ENCODE peak calls at places on chromosomes 7 and 10, in five cellular contexts. One of them, this sample, is unnamed.

GRCh38 chr7:159013181-159013690 is 131.4 kb downstream of the VIPR2 start:
- DNase-seq in SK-N-SH: no peak
- DNase-seq in IMR-90: no peak
- DNase-seq in K562: no peak
- DNase-seq in GM12878: no peak
- DNase-seq in this sample: no peak

GRCh38 chr7:44104880-44105771 is 981 bp downstream of the AEBP1 start:
- DNase-seq in SK-N-SH: peak
- DNase-seq in K562: no peak
- DNase-seq in GM12878: no peak
- DNase-seq in IMR-90: peak
- DNase-seq in this sample: no peak

GRCh38 chr10:50286996-50287803 is 35.9 kb upstream of the ASAH2 start:
- DNase-seq in IMR-90: no peak
- DNase-seq in SK-N-SH: no peak
- DNase-seq in GM12878: no peak
- DNase-seq in K562: no peak
- DNase-seq in this sample: no peak

GRCh38 chr10:77648472-77648871 is 10.9 kb upstream of the KCNMA1 start:
- DNase-seq in K562: no peak
- DNase-seq in SK-N-SH: no peak
- DNase-seq in IMR-90: no peak
- DNase-seq in GM12878: no peak
- DNase-seq in this sample: no peak

GRCh38 chr7:117484988-117485655 is 5.3 kb downstream of the CFTR start:
- DNase-seq in SK-N-SH: no peak
- DNase-seq in GM12878: no peak
- DNase-seq in IMR-90: no peak
- DNase-seq in K562: no peak
- DNase-seq in this sample: no peak

GRCh38 chr10:32253821-32254220 is 93.1 kb downstream of the EPC1 start:
- DNase-seq in GM12878: no peak
- DNase-seq in K562: no peak
- DNase-seq in SK-N-SH: no peak
- DNase-seq in IMR-90: no peak
- DNase-seq in this sample: no peak

GRCh38 chr10:111107023-111107422 is 30.2 kb downstream of the ADRA2A start:
- DNase-seq in SK-N-SH: no peak
- DNase-seq in GM12878: no peak
- DNase-seq in IMR-90: no peak
- DNase-seq in K562: peak
- DNase-seq in this sample: no peak

GRCh38 chr7:137975768-137976167 is 26.1 kb downstream of the CREB3L2 start:
- DNase-seq in SK-N-SH: no peak
- DNase-seq in IMR-90: peak
- DNase-seq in GM12878: no peak
- DNase-seq in K562: no peak
- DNase-seq in this sample: no peak

GRCh38 chr7:90597879-90598278 is 1.8 kb downstream of the CDK14 start:
- DNase-seq in IMR-90: no peak
- DNase-seq in SK-N-SH: no peak
- DNase-seq in K562: no peak
- DNase-seq in GM12878: no peak
- DNase-seq in this sample: no peak

GRCh38 chr7:120054376-120055100 is 218.4 kb upstream of the KCND2 start:
- DNase-seq in IMR-90: no peak
- DNase-seq in SK-N-SH: no peak
- DNase-seq in GM12878: no peak
- DNase-seq in K562: no peak
- DNase-seq in this sample: no peak

GRCh38 chr10:114821293-114821914 is at the start of gene FHIP2A:
- DNase-seq in K562: peak
- DNase-seq in IMR-90: peak
- DNase-seq in SK-N-SH: peak
- DNase-seq in GM12878: no peak
- DNase-seq in this sample: peak

GRCh38 chr7:30169585-30169978 is 34.8 kb downstream of the MTURN start:
- DNase-seq in GM12878: no peak
- DNase-seq in SK-N-SH: no peak
- DNase-seq in IMR-90: no peak
- DNase-seq in K562: no peak
- DNase-seq in this sample: no peak

GRCh38 chr10:133039823-133040704 is 47.7 kb upstream of the ADGRA1 start:
- DNase-seq in K562: no peak
- DNase-seq in GM12878: no peak
- DNase-seq in SK-N-SH: peak
- DNase-seq in IMR-90: no peak
- DNase-seq in this sample: no peak

GRCh38 chr10:132445516-132446194 is 48.7 kb downstream of the PWWP2B start:
- DNase-seq in K562: no peak
- DNase-seq in GM12878: no peak
- DNase-seq in SK-N-SH: no peak
- DNase-seq in IMR-90: no peak
- DNase-seq in this sample: no peak

GRCh38 chr10:70797840-70798239 is 12.7 kb upstream of the TBATA start:
- DNase-seq in K562: peak
- DNase-seq in SK-N-SH: no peak
- DNase-seq in IMR-90: no peak
- DNase-seq in GM12878: no peak
- DNase-seq in this sample: no peak

GRCh38 chr7:121020243-121020642 is 31.7 kb downstream of the CPED1 start:
- DNase-seq in GM12878: no peak
- DNase-seq in K562: no peak
- DNase-seq in SK-N-SH: no peak
- DNase-seq in IMR-90: peak
- DNase-seq in this sample: no peak

GRCh38 chr10:71975891-71976725 is 11.9 kb downstream of the CHST3 start:
- DNase-seq in K562: no peak
- DNase-seq in IMR-90: peak
- DNase-seq in GM12878: no peak
- DNase-seq in SK-N-SH: no peak
- DNase-seq in this sample: peak

GRCh38 chr7:148191391-148192076 is 399.0 kb upstream of the C7orf33 start:
- DNase-seq in K562: peak
- DNase-seq in IMR-90: no peak
- DNase-seq in GM12878: no peak
- DNase-seq in SK-N-SH: no peak
- DNase-seq in this sample: no peak

GRCh38 chr10:3784510-3785250 is at the start of gene KLF6:
- DNase-seq in IMR-90: peak
- DNase-seq in K562: no peak
- DNase-seq in SK-N-SH: peak
- DNase-seq in GM12878: no peak
- DNase-seq in this sample: no peak

GRCh38 chr10:20254078-20254477 is 437.8 kb downstream of the PLXDC2 start:
- DNase-seq in GM12878: no peak
- DNase-seq in K562: no peak
- DNase-seq in SK-N-SH: no peak
- DNase-seq in IMR-90: peak
- DNase-seq in this sample: no peak

GRCh38 chr7:103810112-103810744 is 179.2 kb downstream of the RELN start:
- DNase-seq in IMR-90: no peak
- DNase-seq in GM12878: no peak
- DNase-seq in SK-N-SH: peak
- DNase-seq in K562: peak
- DNase-seq in this sample: no peak

GRCh38 chr10:123997486-123998196 is 95.8 kb downstream of the CHST15 start:
- DNase-seq in SK-N-SH: peak
- DNase-seq in IMR-90: peak
- DNase-seq in GM12878: peak
- DNase-seq in K562: no peak
- DNase-seq in this sample: peak

GRCh38 chr10:43692051-43692825 is 43.6 kb upstream of the ZNF32 start:
- DNase-seq in IMR-90: peak
- DNase-seq in SK-N-SH: no peak
- DNase-seq in K562: no peak
- DNase-seq in GM12878: no peak
- DNase-seq in this sample: no peak

GRCh38 chr7:34091330-34091917 is 186.1 kb downstream of the BMPER start:
- DNase-seq in IMR-90: peak
- DNase-seq in K562: peak
- DNase-seq in SK-N-SH: peak
- DNase-seq in GM12878: no peak
- DNase-seq in this sample: peak

GRCh38 chr7:147571436-147572180 is 1019.0 kb upstream of the C7orf33 start:
- DNase-seq in SK-N-SH: no peak
- DNase-seq in K562: no peak
- DNase-seq in IMR-90: no peak
- DNase-seq in GM12878: no peak
- DNase-seq in this sample: no peak

GRCh38 chr10:71040890-71041590 is 152.7 kb upstream of the PCBD1 start:
- DNase-seq in IMR-90: no peak
- DNase-seq in K562: no peak
- DNase-seq in GM12878: no peak
- DNase-seq in SK-N-SH: peak
- DNase-seq in this sample: no peak

GRCh38 chr10:132319853-132320669 is 11.9 kb upstream of the LRRC27 start:
- DNase-seq in IMR-90: peak
- DNase-seq in GM12878: peak
- DNase-seq in K562: peak
- DNase-seq in SK-N-SH: no peak
- DNase-seq in this sample: peak

GRCh38 chr10:21831986-21832735 is 171.4 kb downstream of the DNAJC1 start:
- DNase-seq in SK-N-SH: no peak
- DNase-seq in K562: no peak
- DNase-seq in GM12878: no peak
- DNase-seq in IMR-90: peak
- DNase-seq in this sample: no peak

GRCh38 chr10:59880019-59880717 is 26.2 kb downstream of the CCDC6 start:
- DNase-seq in K562: peak
- DNase-seq in GM12878: no peak
- DNase-seq in IMR-90: no peak
- DNase-seq in SK-N-SH: no peak
- DNase-seq in this sample: no peak

GRCh38 chr10:128563387-128563786 is 437.2 kb upstream of the MKI67 start:
- DNase-seq in SK-N-SH: no peak
- DNase-seq in GM12878: no peak
- DNase-seq in K562: no peak
- DNase-seq in IMR-90: no peak
- DNase-seq in this sample: no peak

GRCh38 chr10:73950569-73950968 is 39.6 kb downstream of the PLAU start:
- DNase-seq in SK-N-SH: peak
- DNase-seq in GM12878: no peak
- DNase-seq in K562: no peak
- DNase-seq in IMR-90: no peak
- DNase-seq in this sample: no peak

GRCh38 chr10:112949128-112949823 is 771 bp upstream of the TCF7L2 start:
- DNase-seq in IMR-90: peak
- DNase-seq in K562: no peak
- DNase-seq in GM12878: no peak
- DNase-seq in SK-N-SH: no peak
- DNase-seq in this sample: no peak
- TF ChIP-seq RCOR1 in IMR-90: no peak
- TF ChIP-seq RCOR1 in K562: no peak
- TF ChIP-seq RCOR1 in GM12878: no peak
- TF ChIP-seq RCOR1 in SK-N-SH: no peak
- TF ChIP-seq RCOR1 in this sample: no peak

GRCh38 chr7:54330216-54330800 is 211.9 kb upstream of the VSTM2A start:
- DNase-seq in SK-N-SH: no peak
- DNase-seq in IMR-90: no peak
- DNase-seq in K562: no peak
- DNase-seq in GM12878: no peak
- DNase-seq in this sample: no peak
- TF ChIP-seq RCOR1 in SK-N-SH: no peak
- TF ChIP-seq RCOR1 in IMR-90: no peak
- TF ChIP-seq RCOR1 in K562: no peak
- TF ChIP-seq RCOR1 in GM12878: no peak
- TF ChIP-seq RCOR1 in this sample: no peak

GRCh38 chr10:49212783-49213182 is 24.6 kb upstream of the TMEM273 start:
- DNase-seq in SK-N-SH: no peak
- DNase-seq in IMR-90: no peak
- DNase-seq in GM12878: no peak
- DNase-seq in K562: peak
- DNase-seq in this sample: no peak

GRCh38 chr10:49207113-49207512 is 18.9 kb upstream of the TMEM273 start:
- DNase-seq in K562: no peak
- DNase-seq in GM12878: no peak
- DNase-seq in IMR-90: no peak
- DNase-seq in SK-N-SH: no peak
- DNase-seq in this sample: no peak

GRCh38 chr10:49205206-49205605 is 17.0 kb upstream of the TMEM273 start:
- DNase-seq in K562: no peak
- DNase-seq in IMR-90: no peak
- DNase-seq in GM12878: no peak
- DNase-seq in SK-N-SH: no peak
- DNase-seq in this sample: no peak

GRCh38 chr10:49207936-49208482 is 19.8 kb upstream of the TMEM273 start:
- DNase-seq in IMR-90: no peak
- DNase-seq in SK-N-SH: no peak
- DNase-seq in K562: no peak
- DNase-seq in GM12878: no peak
- DNase-seq in this sample: no peak

GRCh38 chr10:49208996-49209395 is 20.8 kb upstream of the TMEM273 start:
- DNase-seq in GM12878: no peak
- DNase-seq in K562: no peak
- DNase-seq in SK-N-SH: no peak
- DNase-seq in IMR-90: no peak
- DNase-seq in this sample: no peak
- TF ChIP-seq RCOR1 in GM12878: no peak
- TF ChIP-seq RCOR1 in K562: no peak
- TF ChIP-seq RCOR1 in SK-N-SH: no peak
- TF ChIP-seq RCOR1 in IMR-90: no peak
- TF ChIP-seq RCOR1 in this sample: no peak

DNA sequence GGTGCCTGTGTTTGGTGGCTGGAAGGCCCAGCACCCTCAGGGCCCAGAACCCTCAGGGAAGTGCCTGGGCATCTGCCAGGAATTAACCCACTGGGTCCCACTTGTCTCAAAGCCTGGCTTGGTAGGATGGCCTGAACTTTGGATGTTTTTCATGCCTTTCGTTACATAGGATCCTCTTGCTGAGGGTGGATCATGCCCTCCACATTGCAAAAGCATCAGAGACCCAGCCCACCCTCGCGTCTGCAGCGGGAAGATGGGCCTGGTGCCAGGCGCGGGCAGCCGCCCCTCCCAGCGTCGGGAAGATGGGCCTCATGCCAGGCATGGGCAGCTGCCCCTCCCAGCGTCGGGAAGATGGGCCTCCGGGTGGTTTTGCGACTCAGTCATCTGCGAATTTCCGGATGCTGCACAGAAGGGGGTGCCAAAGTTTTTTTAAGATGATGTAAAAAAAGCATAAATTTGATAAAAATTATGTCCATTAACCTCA is 51.9 kb upstream of the PRKAR1B start:
- DNase-seq in IMR-90: no peak
- DNase-seq in K562: no peak
- DNase-seq in SK-N-SH: peak
- DNase-seq in GM12878: no peak
- DNase-seq in this sample: no peak
- TF ChIP-seq RCOR1 in IMR-90: no peak
- TF ChIP-seq RCOR1 in K562: no peak
- TF ChIP-seq RCOR1 in SK-N-SH: peak
- TF ChIP-seq RCOR1 in GM12878: no peak
- TF ChIP-seq RCOR1 in this sample: no peak

GRCh38 chr7:157373493-157373892 is 36.7 kb downstream of the DNAJB6 start:
- DNase-seq in K562: no peak
- DNase-seq in IMR-90: no peak
- DNase-seq in GM12878: no peak
- DNase-seq in SK-N-SH: no peak
- DNase-seq in this sample: no peak
- TF ChIP-seq RCOR1 in K562: no peak
- TF ChIP-seq RCOR1 in IMR-90: no peak
- TF ChIP-seq RCOR1 in GM12878: no peak
- TF ChIP-seq RCOR1 in SK-N-SH: no peak
- TF ChIP-seq RCOR1 in this sample: no peak